ENCODE peak calls at places on chromosomes 5 and 9, in nine cellular contexts. One of them, this sample, is unnamed.

GRCh38 chr9:98766548-98766947 is 29.8 kb downstream of the ANKS6 start:
- DNase-seq in left lung: no peak
- DNase-seq in activated CD8-positive, alpha-beta T cell treated with anti-CD3 and anti-CD28 coated beads for 36 hours: no peak
- DNase-seq in globus pallidus: no peak
- DNase-seq in left colon: no peak
- DNase-seq in A673: no peak
- DNase-seq in MV-4-11: peak; percentile 78
- DNase-seq in breast epithelium: no peak
- DNase-seq in GM23248: peak; percentile 18
- DNase-seq in this sample: peak; percentile 70

GRCh38 chr9:125238915-125239446 is 2.2 kb downstream of the HSPA5 start:
- DNase-seq in left lung: no peak
- DNase-seq in activated CD8-positive, alpha-beta T cell treated with anti-CD3 and anti-CD28 coated beads for 36 hours: no peak
- DNase-seq in globus pallidus: no peak
- DNase-seq in left colon: no peak
- DNase-seq in A673: no peak
- DNase-seq in MV-4-11: no peak
- DNase-seq in breast epithelium: no peak
- DNase-seq in GM23248: peak; percentile 16
- DNase-seq in this sample: no peak

GRCh38 chr9:115524467-115525059 is 406.6 kb upstream of the TNC start:
- DNase-seq in left lung: no peak
- DNase-seq in activated CD8-positive, alpha-beta T cell treated with anti-CD3 and anti-CD28 coated beads for 36 hours: peak; percentile 6
- DNase-seq in globus pallidus: peak; percentile 49
- DNase-seq in left colon: no peak
- DNase-seq in A673: peak; percentile 95
- DNase-seq in MV-4-11: peak; percentile 15
- DNase-seq in breast epithelium: no peak
- DNase-seq in GM23248: peak; percentile 73
- DNase-seq in this sample: peak; percentile 82

GRCh38 chr5:124576848-124577409 is 169.5 kb downstream of the ZNF608 start:
- DNase-seq in left lung: no peak
- DNase-seq in activated CD8-positive, alpha-beta T cell treated with anti-CD3 and anti-CD28 coated beads for 36 hours: no peak
- DNase-seq in globus pallidus: no peak
- DNase-seq in left colon: no peak
- DNase-seq in A673: no peak
- DNase-seq in MV-4-11: no peak
- DNase-seq in breast epithelium: no peak
- DNase-seq in GM23248: no peak
- DNase-seq in this sample: no peak

GRCh38 chr5:176180339-176180738 is 57.9 kb upstream of the SIMC1 start:
- DNase-seq in left lung: no peak
- DNase-seq in activated CD8-positive, alpha-beta T cell treated with anti-CD3 and anti-CD28 coated beads for 36 hours: no peak
- DNase-seq in globus pallidus: no peak
- DNase-seq in left colon: no peak
- DNase-seq in A673: no peak
- DNase-seq in MV-4-11: no peak
- DNase-seq in breast epithelium: no peak
- DNase-seq in GM23248: peak; percentile 64
- DNase-seq in this sample: peak; percentile 48

GRCh38 chr5:107669543-107670027 is 1.2 kb downstream of the EFNA5 start:
- DNase-seq in left lung: peak; percentile 37
- DNase-seq in activated CD8-positive, alpha-beta T cell treated with anti-CD3 and anti-CD28 coated beads for 36 hours: peak; percentile 8
- DNase-seq in globus pallidus: peak; percentile 13
- DNase-seq in left colon: peak; percentile 36
- DNase-seq in A673: peak; percentile 52
- DNase-seq in MV-4-11: no peak
- DNase-seq in breast epithelium: peak; percentile 55
- DNase-seq in GM23248: peak; percentile 36
- DNase-seq in this sample: peak; percentile 71

GRCh38 chr9:106075991-106076390 is 381.6 kb downstream of the TMEM38B start:
- DNase-seq in left lung: no peak
- DNase-seq in activated CD8-positive, alpha-beta T cell treated with anti-CD3 and anti-CD28 coated beads for 36 hours: no peak
- DNase-seq in globus pallidus: no peak
- DNase-seq in left colon: no peak
- DNase-seq in A673: no peak
- DNase-seq in MV-4-11: no peak
- DNase-seq in breast epithelium: peak; percentile 74
- DNase-seq in GM23248: peak; percentile 23
- DNase-seq in this sample: peak; percentile 47

GRCh38 chr5:143501176-143501840 is 97.8 kb upstream of the NR3C1 start:
- DNase-seq in left lung: no peak
- DNase-seq in activated CD8-positive, alpha-beta T cell treated with anti-CD3 and anti-CD28 coated beads for 36 hours: no peak
- DNase-seq in globus pallidus: no peak
- DNase-seq in left colon: no peak
- DNase-seq in A673: peak; percentile 84
- DNase-seq in MV-4-11: no peak
- DNase-seq in breast epithelium: no peak
- DNase-seq in GM23248: peak; percentile 79
- DNase-seq in this sample: no peak

GRCh38 chr9:132947751-132948150 is 3.3 kb upstream of the TSC1 start:
- DNase-seq in left lung: peak; percentile 42
- DNase-seq in activated CD8-positive, alpha-beta T cell treated with anti-CD3 and anti-CD28 coated beads for 36 hours: no peak
- DNase-seq in globus pallidus: no peak
- DNase-seq in left colon: no peak
- DNase-seq in A673: no peak
- DNase-seq in MV-4-11: no peak
- DNase-seq in breast epithelium: no peak
- DNase-seq in GM23248: no peak
- DNase-seq in this sample: no peak

GRCh38 chr5:673837-674629 is 19.1 kb downstream of the TPPP start:
- DNase-seq in left lung: peak; percentile 31
- DNase-seq in activated CD8-positive, alpha-beta T cell treated with anti-CD3 and anti-CD28 coated beads for 36 hours: no peak
- DNase-seq in globus pallidus: no peak
- DNase-seq in left colon: peak; percentile 24
- DNase-seq in A673: no peak
- DNase-seq in MV-4-11: no peak
- DNase-seq in breast epithelium: no peak
- DNase-seq in GM23248: peak; percentile 30
- DNase-seq in this sample: no peak

GRCh38 chr9:84843175-84843824 is 173.8 kb downstream of the NTRK2 start:
- DNase-seq in left lung: no peak
- DNase-seq in activated CD8-positive, alpha-beta T cell treated with anti-CD3 and anti-CD28 coated beads for 36 hours: no peak
- DNase-seq in globus pallidus: no peak
- DNase-seq in left colon: no peak
- DNase-seq in A673: no peak
- DNase-seq in MV-4-11: no peak
- DNase-seq in breast epithelium: no peak
- DNase-seq in GM23248: no peak
- DNase-seq in this sample: no peak

GRCh38 chr5:126848253-126848652 is 71.3 kb downstream of the LMNB1 start:
- DNase-seq in left lung: no peak
- DNase-seq in activated CD8-positive, alpha-beta T cell treated with anti-CD3 and anti-CD28 coated beads for 36 hours: no peak
- DNase-seq in globus pallidus: no peak
- DNase-seq in left colon: no peak
- DNase-seq in A673: no peak
- DNase-seq in MV-4-11: no peak
- DNase-seq in breast epithelium: no peak
- DNase-seq in GM23248: no peak
- DNase-seq in this sample: no peak

GRCh38 chr5:161410640-161411039 is 135.9 kb downstream of the GABRB2 start:
- DNase-seq in left lung: no peak
- DNase-seq in activated CD8-positive, alpha-beta T cell treated with anti-CD3 and anti-CD28 coated beads for 36 hours: no peak
- DNase-seq in globus pallidus: peak; percentile 26
- DNase-seq in left colon: no peak
- DNase-seq in A673: no peak
- DNase-seq in MV-4-11: no peak
- DNase-seq in breast epithelium: no peak
- DNase-seq in GM23248: no peak
- DNase-seq in this sample: no peak

GRCh38 chr5:134226441-134227192 is 744 bp upstream of the PPP2CA start:
- DNase-seq in left lung: no peak
- DNase-seq in activated CD8-positive, alpha-beta T cell treated with anti-CD3 and anti-CD28 coated beads for 36 hours: peak; percentile 84
- DNase-seq in globus pallidus: no peak
- DNase-seq in left colon: peak; percentile 90
- DNase-seq in A673: no peak
- DNase-seq in MV-4-11: no peak
- DNase-seq in breast epithelium: no peak
- DNase-seq in GM23248: peak; percentile 42
- DNase-seq in this sample: peak; percentile 40

GRCh38 chr5:141343242-141343952 is at the start of gene PCDHGA3:
- DNase-seq in left lung: no peak
- DNase-seq in activated CD8-positive, alpha-beta T cell treated with anti-CD3 and anti-CD28 coated beads for 36 hours: peak; percentile 45
- DNase-seq in globus pallidus: no peak
- DNase-seq in left colon: no peak
- DNase-seq in A673: peak; percentile 41
- DNase-seq in MV-4-11: no peak
- DNase-seq in breast epithelium: no peak
- DNase-seq in GM23248: peak; percentile 83
- DNase-seq in this sample: peak; percentile 51

GRCh38 chr9:33924978-33925797 is 108.2 kb downstream of the UBE2R2 start:
- DNase-seq in left lung: no peak
- DNase-seq in activated CD8-positive, alpha-beta T cell treated with anti-CD3 and anti-CD28 coated beads for 36 hours: peak; percentile 40
- DNase-seq in globus pallidus: peak; percentile 57
- DNase-seq in left colon: no peak
- DNase-seq in A673: peak; percentile 68
- DNase-seq in MV-4-11: peak; percentile 9
- DNase-seq in breast epithelium: no peak
- DNase-seq in GM23248: peak; percentile 77
- DNase-seq in this sample: peak; percentile 57

GRCh38 chr5:53256746-53257145 is 147.2 kb upstream of the MOCS2 start:
- DNase-seq in left lung: no peak
- DNase-seq in activated CD8-positive, alpha-beta T cell treated with anti-CD3 and anti-CD28 coated beads for 36 hours: no peak
- DNase-seq in globus pallidus: no peak
- DNase-seq in left colon: no peak
- DNase-seq in A673: no peak
- DNase-seq in MV-4-11: no peak
- DNase-seq in breast epithelium: no peak
- DNase-seq in GM23248: peak; percentile 74
- DNase-seq in this sample: peak; percentile 96

GRCh38 chr5:67813879-67814539 is 401.5 kb upstream of the PIK3R1 start:
- DNase-seq in left lung: no peak
- DNase-seq in activated CD8-positive, alpha-beta T cell treated with anti-CD3 and anti-CD28 coated beads for 36 hours: no peak
- DNase-seq in globus pallidus: no peak
- DNase-seq in left colon: no peak
- DNase-seq in A673: no peak
- DNase-seq in MV-4-11: no peak
- DNase-seq in breast epithelium: no peak
- DNase-seq in GM23248: no peak
- DNase-seq in this sample: no peak

GRCh38 chr9:138045541-138046490 is 168.2 kb downstream of the CACNA1B start:
- DNase-seq in left lung: no peak
- DNase-seq in activated CD8-positive, alpha-beta T cell treated with anti-CD3 and anti-CD28 coated beads for 36 hours: no peak
- DNase-seq in globus pallidus: no peak
- DNase-seq in left colon: peak; percentile 12
- DNase-seq in A673: no peak
- DNase-seq in MV-4-11: no peak
- DNase-seq in breast epithelium: peak; percentile 15
- DNase-seq in GM23248: no peak
- DNase-seq in this sample: no peak

GRCh38 chr5:73812457-73812856 is 186.5 kb downstream of the ARHGEF28 start:
- DNase-seq in left lung: no peak
- DNase-seq in activated CD8-positive, alpha-beta T cell treated with anti-CD3 and anti-CD28 coated beads for 36 hours: no peak
- DNase-seq in globus pallidus: no peak
- DNase-seq in left colon: no peak
- DNase-seq in A673: no peak
- DNase-seq in MV-4-11: no peak
- DNase-seq in breast epithelium: no peak
- DNase-seq in GM23248: no peak
- DNase-seq in this sample: no peak

GRCh38 chr9:93681316-93682154 is 105.2 kb downstream of the PHF2 start:
- DNase-seq in left lung: no peak
- DNase-seq in activated CD8-positive, alpha-beta T cell treated with anti-CD3 and anti-CD28 coated beads for 36 hours: no peak
- DNase-seq in globus pallidus: no peak
- DNase-seq in left colon: peak; percentile 23
- DNase-seq in A673: no peak
- DNase-seq in MV-4-11: no peak
- DNase-seq in breast epithelium: no peak
- DNase-seq in GM23248: no peak
- DNase-seq in this sample: no peak

GRCh38 chr5:79800979-79801827 is 111.6 kb downstream of the CMYA5 start:
- DNase-seq in left lung: no peak
- DNase-seq in activated CD8-positive, alpha-beta T cell treated with anti-CD3 and anti-CD28 coated beads for 36 hours: no peak
- DNase-seq in globus pallidus: no peak
- DNase-seq in left colon: no peak
- DNase-seq in A673: no peak
- DNase-seq in MV-4-11: peak; percentile 81
- DNase-seq in breast epithelium: no peak
- DNase-seq in GM23248: peak; percentile 5
- DNase-seq in this sample: peak; percentile 15

GRCh38 chr9:73869261-73869660 is 627.9 kb upstream of the RORB start:
- DNase-seq in left lung: no peak
- DNase-seq in activated CD8-positive, alpha-beta T cell treated with anti-CD3 and anti-CD28 coated beads for 36 hours: peak; percentile 67
- DNase-seq in globus pallidus: no peak
- DNase-seq in left colon: no peak
- DNase-seq in A673: peak; percentile 59
- DNase-seq in MV-4-11: peak; percentile 76
- DNase-seq in breast epithelium: no peak
- DNase-seq in GM23248: peak; percentile 24
- DNase-seq in this sample: peak; percentile 93

GRCh38 chr9:32703635-32704034 is 68.2 kb upstream of the TAF1L start:
- DNase-seq in left lung: no peak
- DNase-seq in activated CD8-positive, alpha-beta T cell treated with anti-CD3 and anti-CD28 coated beads for 36 hours: no peak
- DNase-seq in globus pallidus: no peak
- DNase-seq in left colon: no peak
- DNase-seq in A673: peak; percentile 19
- DNase-seq in MV-4-11: no peak
- DNase-seq in breast epithelium: no peak
- DNase-seq in GM23248: peak; percentile 18
- DNase-seq in this sample: no peak

GRCh38 chr9:126303488-126303887 is 23.1 kb upstream of the MVB12B start:
- DNase-seq in left lung: no peak
- DNase-seq in activated CD8-positive, alpha-beta T cell treated with anti-CD3 and anti-CD28 coated beads for 36 hours: no peak
- DNase-seq in globus pallidus: no peak
- DNase-seq in left colon: no peak
- DNase-seq in A673: no peak
- DNase-seq in MV-4-11: no peak
- DNase-seq in breast epithelium: no peak
- DNase-seq in GM23248: no peak
- DNase-seq in this sample: no peak

GRCh38 chr9:14303526-14303925 is 10.4 kb downstream of the NFIB start:
- DNase-seq in left lung: no peak
- DNase-seq in activated CD8-positive, alpha-beta T cell treated with anti-CD3 and anti-CD28 coated beads for 36 hours: no peak
- DNase-seq in globus pallidus: peak; percentile 96
- DNase-seq in left colon: no peak
- DNase-seq in A673: no peak
- DNase-seq in MV-4-11: no peak
- DNase-seq in breast epithelium: no peak
- DNase-seq in GM23248: no peak
- DNase-seq in this sample: no peak

GRCh38 chr9:114518120-114518519 is 12.8 kb upstream of the WHRN start:
- DNase-seq in left lung: no peak
- DNase-seq in activated CD8-positive, alpha-beta T cell treated with anti-CD3 and anti-CD28 coated beads for 36 hours: no peak
- DNase-seq in globus pallidus: no peak
- DNase-seq in left colon: no peak
- DNase-seq in A673: no peak
- DNase-seq in MV-4-11: no peak
- DNase-seq in breast epithelium: no peak
- DNase-seq in GM23248: no peak
- DNase-seq in this sample: no peak

GRCh38 chr5:173659423-173659822 is 43.0 kb upstream of the BOD1 start:
- DNase-seq in left lung: no peak
- DNase-seq in activated CD8-positive, alpha-beta T cell treated with anti-CD3 and anti-CD28 coated beads for 36 hours: no peak
- DNase-seq in globus pallidus: no peak
- DNase-seq in left colon: no peak
- DNase-seq in A673: no peak
- DNase-seq in MV-4-11: no peak
- DNase-seq in breast epithelium: no peak
- DNase-seq in GM23248: no peak
- DNase-seq in this sample: no peak

GRCh38 chr9:125541840-125542243 is 165.2 kb downstream of the MAPKAP1 start:
- DNase-seq in left lung: no peak
- DNase-seq in activated CD8-positive, alpha-beta T cell treated with anti-CD3 and anti-CD28 coated beads for 36 hours: no peak
- DNase-seq in globus pallidus: peak; percentile 24
- DNase-seq in left colon: no peak
- DNase-seq in A673: peak; percentile 81
- DNase-seq in MV-4-11: no peak
- DNase-seq in breast epithelium: no peak
- DNase-seq in GM23248: no peak
- DNase-seq in this sample: no peak

GRCh38 chr5:51033215-51033614 is 350.0 kb upstream of the ISL1 start:
- DNase-seq in left lung: no peak
- DNase-seq in activated CD8-positive, alpha-beta T cell treated with anti-CD3 and anti-CD28 coated beads for 36 hours: no peak
- DNase-seq in globus pallidus: no peak
- DNase-seq in left colon: no peak
- DNase-seq in A673: no peak
- DNase-seq in MV-4-11: no peak
- DNase-seq in breast epithelium: no peak
- DNase-seq in GM23248: no peak
- DNase-seq in this sample: no peak